ENCODE peak calls at places on chromosome 13, in five cellular contexts. One of them, this sample, is unnamed.

GRCh38 chr13:51844862-51845573 is at the start of gene TMEM272:
- DNase-seq in CD4-positive, alpha-beta memory T cell: peak; percentile 51
- DNase-seq in fibroblast of pulmonary artery: peak; percentile 45
- DNase-seq in aorta: peak; percentile 83
- DNase-seq in cardiac muscle cell: peak; percentile 60
- DNase-seq in this sample: no peak

GRCh38 chr13:39186205-39186880 is 148.1 kb downstream of the NHLRC3 start:
- DNase-seq in aorta: no peak
- DNase-seq in cardiac muscle cell: no peak
- DNase-seq in CD4-positive, alpha-beta memory T cell: no peak
- DNase-seq in fibroblast of pulmonary artery: no peak
- DNase-seq in this sample: no peak

GRCh38 chr13:67128148-67128547 is 102.0 kb downstream of the PCDH9 start:
- DNase-seq in fibroblast of pulmonary artery: no peak
- DNase-seq in cardiac muscle cell: no peak
- DNase-seq in CD4-positive, alpha-beta memory T cell: no peak
- DNase-seq in aorta: no peak
- DNase-seq in this sample: no peak

GRCh38 chr13:92677571-92677970 is 549.0 kb upstream of the GPC6 start:
- DNase-seq in CD4-positive, alpha-beta memory T cell: no peak
- DNase-seq in fibroblast of pulmonary artery: no peak
- DNase-seq in aorta: no peak
- DNase-seq in cardiac muscle cell: no peak
- DNase-seq in this sample: no peak

GRCh38 chr13:44196186-44196751 is 177.4 kb upstream of the SERP2 start:
- DNase-seq in CD4-positive, alpha-beta memory T cell: no peak
- DNase-seq in cardiac muscle cell: no peak
- DNase-seq in aorta: no peak
- DNase-seq in fibroblast of pulmonary artery: no peak
- DNase-seq in this sample: no peak

GRCh38 chr13:60260440-60260839 is 96.7 kb upstream of the DIAPH3 start:
- DNase-seq in aorta: no peak
- DNase-seq in fibroblast of pulmonary artery: no peak
- DNase-seq in CD4-positive, alpha-beta memory T cell: no peak
- DNase-seq in cardiac muscle cell: no peak
- DNase-seq in this sample: peak; percentile 16

GRCh38 chr13:51797664-51798488 is 6.1 kb downstream of the DHRS12 start:
- DNase-seq in cardiac muscle cell: peak; percentile 67
- DNase-seq in fibroblast of pulmonary artery: peak; percentile 75
- DNase-seq in aorta: no peak
- DNase-seq in CD4-positive, alpha-beta memory T cell: peak; percentile 81
- DNase-seq in this sample: peak; percentile 64

GRCh38 chr13:50685491-50685890 is 158.0 kb downstream of the DLEU7 start:
- DNase-seq in CD4-positive, alpha-beta memory T cell: no peak
- DNase-seq in cardiac muscle cell: peak; percentile 57
- DNase-seq in fibroblast of pulmonary artery: peak; percentile 62
- DNase-seq in aorta: peak; percentile 86
- DNase-seq in this sample: peak; percentile 50

GRCh38 chr13:27583645-27584044 is 36.7 kb downstream of the LNX2 start:
- DNase-seq in aorta: no peak
- DNase-seq in fibroblast of pulmonary artery: peak; percentile 31
- DNase-seq in cardiac muscle cell: peak; percentile 41
- DNase-seq in CD4-positive, alpha-beta memory T cell: no peak
- DNase-seq in this sample: peak; percentile 60

GRCh38 chr13:26881154-26881553 is 120.6 kb upstream of the GPR12 start:
- DNase-seq in cardiac muscle cell: peak; percentile 72
- DNase-seq in fibroblast of pulmonary artery: peak; percentile 41
- DNase-seq in CD4-positive, alpha-beta memory T cell: no peak
- DNase-seq in aorta: no peak
- DNase-seq in this sample: no peak

GRCh38 chr13:19685034-19685433 is 51.6 kb downstream of the MPHOSPH8 start:
- DNase-seq in fibroblast of pulmonary artery: no peak
- DNase-seq in aorta: no peak
- DNase-seq in cardiac muscle cell: no peak
- DNase-seq in CD4-positive, alpha-beta memory T cell: no peak
- DNase-seq in this sample: no peak

GRCh38 chr13:93144031-93144430 is 82.6 kb upstream of the GPC6 start:
- DNase-seq in cardiac muscle cell: no peak
- DNase-seq in aorta: no peak
- DNase-seq in fibroblast of pulmonary artery: no peak
- DNase-seq in CD4-positive, alpha-beta memory T cell: no peak
- DNase-seq in this sample: no peak

GRCh38 chr13:49711218-49711863 is 20.1 kb upstream of the EBPL start:
- DNase-seq in fibroblast of pulmonary artery: peak; percentile 83
- DNase-seq in CD4-positive, alpha-beta memory T cell: no peak
- DNase-seq in aorta: no peak
- DNase-seq in cardiac muscle cell: peak; percentile 79
- DNase-seq in this sample: no peak

GRCh38 chr13:39133781-39134180 is 95.5 kb downstream of the NHLRC3 start:
- DNase-seq in cardiac muscle cell: no peak
- DNase-seq in fibroblast of pulmonary artery: no peak
- DNase-seq in CD4-positive, alpha-beta memory T cell: no peak
- DNase-seq in aorta: no peak
- DNase-seq in this sample: no peak

GRCh38 chr13:50085063-50085462 is 69.8 kb downstream of the KCNRG start:
- DNase-seq in CD4-positive, alpha-beta memory T cell: no peak
- DNase-seq in fibroblast of pulmonary artery: peak; percentile 68
- DNase-seq in cardiac muscle cell: peak; percentile 67
- DNase-seq in aorta: no peak
- DNase-seq in this sample: no peak

GRCh38 chr13:85287528-85287927 is 511.7 kb downstream of the SLITRK6 start:
- DNase-seq in aorta: no peak
- DNase-seq in fibroblast of pulmonary artery: no peak
- DNase-seq in CD4-positive, alpha-beta memory T cell: no peak
- DNase-seq in cardiac muscle cell: no peak
- DNase-seq in this sample: no peak

GRCh38 chr13:112346173-112346898 is 29.8 kb upstream of the SPACA7 start:
- DNase-seq in cardiac muscle cell: no peak
- DNase-seq in CD4-positive, alpha-beta memory T cell: no peak
- DNase-seq in fibroblast of pulmonary artery: no peak
- DNase-seq in aorta: no peak
- DNase-seq in this sample: no peak

GRCh38 chr13:76016799-76017198 is 380.7 kb downstream of the LMO7 start:
- DNase-seq in fibroblast of pulmonary artery: peak; percentile 46
- DNase-seq in aorta: no peak
- DNase-seq in CD4-positive, alpha-beta memory T cell: no peak
- DNase-seq in cardiac muscle cell: peak; percentile 40
- DNase-seq in this sample: peak; percentile 20

GRCh38 chr13:43077906-43078305 is 54.5 kb downstream of the DNAJC15 start:
- DNase-seq in aorta: no peak
- DNase-seq in fibroblast of pulmonary artery: peak; percentile 24
- DNase-seq in CD4-positive, alpha-beta memory T cell: no peak
- DNase-seq in cardiac muscle cell: no peak
- DNase-seq in this sample: no peak

GRCh38 chr13:96532804-96533203 is 442.9 kb downstream of the HS6ST3 start:
- DNase-seq in fibroblast of pulmonary artery: no peak
- DNase-seq in CD4-positive, alpha-beta memory T cell: no peak
- DNase-seq in aorta: no peak
- DNase-seq in cardiac muscle cell: no peak
- DNase-seq in this sample: no peak

GRCh38 chr13:30526612-30527217 is 61.0 kb upstream of the HMGB1 start:
- DNase-seq in fibroblast of pulmonary artery: peak; percentile 6
- DNase-seq in aorta: no peak
- DNase-seq in CD4-positive, alpha-beta memory T cell: no peak
- DNase-seq in cardiac muscle cell: peak; percentile 41
- DNase-seq in this sample: no peak

GRCh38 chr13:44755872-44756271 is 179.7 kb upstream of the TSC22D1 start:
- DNase-seq in aorta: no peak
- DNase-seq in fibroblast of pulmonary artery: peak; percentile 53
- DNase-seq in CD4-positive, alpha-beta memory T cell: no peak
- DNase-seq in cardiac muscle cell: peak; percentile 58
- DNase-seq in this sample: no peak

GRCh38 chr13:41622545-41623429 is 165.4 kb downstream of the RGCC start:
- DNase-seq in CD4-positive, alpha-beta memory T cell: no peak
- DNase-seq in aorta: no peak
- DNase-seq in fibroblast of pulmonary artery: peak; percentile 61
- DNase-seq in cardiac muscle cell: peak; percentile 38
- DNase-seq in this sample: peak; percentile 27

GRCh38 chr13:65943024-65943423 is 1287.1 kb downstream of the PCDH9 start:
- DNase-seq in CD4-positive, alpha-beta memory T cell: no peak
- DNase-seq in aorta: no peak
- DNase-seq in cardiac muscle cell: peak; percentile 68
- DNase-seq in fibroblast of pulmonary artery: peak; percentile 72
- DNase-seq in this sample: no peak

GRCh38 chr13:109939838-109940237 is 153.5 kb upstream of the IRS2 start:
- DNase-seq in CD4-positive, alpha-beta memory T cell: no peak
- DNase-seq in cardiac muscle cell: no peak
- DNase-seq in fibroblast of pulmonary artery: no peak
- DNase-seq in aorta: no peak
- DNase-seq in this sample: no peak

GRCh38 chr13:112626761-112627160 is 38.8 kb upstream of the TUBGCP3 start:
- DNase-seq in CD4-positive, alpha-beta memory T cell: no peak
- DNase-seq in cardiac muscle cell: no peak
- DNase-seq in fibroblast of pulmonary artery: no peak
- DNase-seq in aorta: no peak
- DNase-seq in this sample: no peak

GRCh38 chr13:113125506-113126264 is 3.1 kb downstream of the F10 start:
- DNase-seq in CD4-positive, alpha-beta memory T cell: no peak
- DNase-seq in cardiac muscle cell: no peak
- DNase-seq in fibroblast of pulmonary artery: no peak
- DNase-seq in aorta: peak; percentile 57
- DNase-seq in this sample: no peak

GRCh38 chr13:107450931-107451330 is 764.4 kb downstream of the LIG4 start:
- DNase-seq in cardiac muscle cell: peak; percentile 96
- DNase-seq in CD4-positive, alpha-beta memory T cell: no peak
- DNase-seq in fibroblast of pulmonary artery: peak; percentile 92
- DNase-seq in aorta: peak; percentile 85
- DNase-seq in this sample: no peak

GRCh38 chr13:39012608-39013007 is 22.0 kb upstream of the STOML3 start:
- DNase-seq in fibroblast of pulmonary artery: no peak
- DNase-seq in cardiac muscle cell: no peak
- DNase-seq in CD4-positive, alpha-beta memory T cell: no peak
- DNase-seq in aorta: no peak
- DNase-seq in this sample: no peak

GRCh38 chr13:42181381-42181953 is 90.5 kb upstream of the AKAP11 start:
- DNase-seq in cardiac muscle cell: peak; percentile 6
- DNase-seq in CD4-positive, alpha-beta memory T cell: no peak
- DNase-seq in fibroblast of pulmonary artery: no peak
- DNase-seq in aorta: no peak
- DNase-seq in this sample: no peak

GRCh38 chr13:106063591-106064308 is 471.7 kb downstream of the EFNB2 start:
- DNase-seq in cardiac muscle cell: peak; percentile 43
- DNase-seq in CD4-positive, alpha-beta memory T cell: no peak
- DNase-seq in fibroblast of pulmonary artery: peak; percentile 42
- DNase-seq in aorta: no peak
- DNase-seq in this sample: no peak

DNA sequence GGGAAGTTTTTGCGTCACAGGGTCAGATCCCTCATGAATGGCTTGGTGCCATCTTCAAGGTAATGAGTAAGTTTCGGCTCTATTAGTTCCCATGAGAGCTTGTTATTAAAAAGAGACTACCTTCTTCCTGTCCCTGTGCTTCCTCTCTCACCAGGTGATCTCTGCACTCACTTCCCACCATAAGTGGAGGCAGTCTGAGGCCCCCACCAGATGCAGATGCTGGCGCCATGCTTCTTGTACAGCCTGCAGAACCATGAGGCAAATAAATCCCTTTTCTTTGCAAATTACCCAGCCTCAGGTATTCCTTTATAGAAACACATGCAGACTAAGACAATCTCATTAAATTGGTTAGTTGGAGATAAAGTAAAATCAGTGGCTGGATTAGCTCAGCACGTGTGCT is 75.6 kb upstream of the RFC3 start:
- DNase-seq in cardiac muscle cell: no peak
- DNase-seq in aorta: no peak
- DNase-seq in fibroblast of pulmonary artery: no peak
- DNase-seq in CD4-positive, alpha-beta memory T cell: no peak
- DNase-seq in this sample: no peak
- H3K4me3 ChIP-seq in cardiac muscle cell: no peak overlapping the region
- H3K4me3 ChIP-seq in aorta: no peak overlapping the region
- H3K4me3 ChIP-seq in fibroblast of pulmonary artery: no peak overlapping the region
- H3K4me3 ChIP-seq in CD4-positive, alpha-beta memory T cell: no peak overlapping the region
- H3K4me3 ChIP-seq in this sample: no peak overlapping the region

DNA sequence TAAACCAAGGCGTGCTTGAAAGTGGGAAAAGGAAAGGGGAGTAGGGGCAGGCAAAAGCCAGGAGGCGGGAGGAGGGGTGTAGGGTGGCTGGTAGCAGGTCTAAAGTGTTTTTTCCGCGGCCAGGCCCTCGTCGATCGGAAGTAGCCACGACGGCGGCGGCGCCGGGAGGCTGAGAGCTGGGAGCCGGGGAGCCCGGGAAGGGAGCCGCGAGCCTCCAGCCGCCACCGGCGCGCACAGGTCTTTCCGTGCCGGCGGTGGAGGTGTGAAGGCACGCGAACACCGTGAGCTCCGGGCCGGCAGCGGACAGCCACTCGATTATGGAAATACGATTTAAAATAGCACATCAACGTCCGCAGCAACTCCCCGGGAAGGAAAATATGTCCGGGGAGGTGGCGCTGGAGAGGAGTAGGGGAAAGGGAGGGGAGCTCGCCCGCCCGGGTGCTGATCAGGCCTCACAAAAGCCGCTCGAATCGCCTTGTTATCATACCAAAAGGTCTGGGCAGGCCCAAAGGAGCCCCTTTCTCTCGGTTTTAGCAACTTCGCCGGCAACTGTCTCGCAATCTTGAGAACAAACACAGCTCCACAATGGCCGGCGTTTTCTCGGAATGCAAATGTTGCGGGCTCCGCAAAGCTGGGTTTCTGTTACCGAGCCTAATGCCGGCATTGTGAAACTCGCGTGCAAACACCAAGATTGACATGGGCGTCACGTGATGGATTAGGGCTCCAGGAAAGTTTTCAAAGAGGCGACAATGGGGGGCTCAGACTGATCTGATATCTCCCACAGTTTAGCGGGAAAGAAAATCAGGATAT is 2.9 kb upstream of the PCDH8 start:
- DNase-seq in fibroblast of pulmonary artery: peak; percentile 19
- DNase-seq in cardiac muscle cell: peak; percentile 49
- DNase-seq in aorta: peak; percentile 79
- DNase-seq in CD4-positive, alpha-beta memory T cell: no peak
- DNase-seq in this sample: no peak
- H3K4me3 ChIP-seq in fibroblast of pulmonary artery: peak overlapping the region; percentile 59
- H3K4me3 ChIP-seq in cardiac muscle cell: peak overlapping the region; percentile 39
- H3K4me3 ChIP-seq in aorta: peak overlapping the region; percentile 77
- H3K4me3 ChIP-seq in CD4-positive, alpha-beta memory T cell: peak overlapping the region; percentile 27
- H3K4me3 ChIP-seq in this sample: no peak overlapping the region

DNA sequence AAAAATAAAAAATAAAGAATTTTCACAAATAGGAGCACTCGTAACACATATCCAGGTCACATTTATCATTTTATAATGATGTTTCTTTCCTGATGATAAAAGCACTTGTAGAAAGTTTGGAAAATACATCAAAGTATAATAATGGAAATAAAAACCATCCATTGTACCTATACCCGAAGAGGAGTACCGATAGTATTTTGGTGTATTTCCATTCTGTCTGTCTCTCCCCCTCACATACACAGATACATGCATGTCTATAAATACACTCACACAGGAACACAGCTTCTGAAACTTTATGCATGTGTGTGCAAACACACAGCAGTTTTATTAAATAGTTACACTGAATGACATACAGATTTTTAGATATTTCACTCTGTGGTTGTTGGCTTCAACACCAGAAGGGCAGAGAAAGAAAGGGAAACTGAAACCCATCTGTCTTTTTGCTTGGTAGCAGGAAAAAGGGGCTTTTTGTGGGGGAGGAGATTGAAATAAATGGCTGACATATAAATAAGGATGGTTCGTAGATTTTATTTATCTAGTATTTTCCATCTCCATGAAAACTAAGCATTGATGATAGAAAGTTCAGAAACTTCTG is 114.8 kb downstream of the LRCH1 start:
- DNase-seq in fibroblast of pulmonary artery: peak; percentile 38
- DNase-seq in cardiac muscle cell: peak; percentile 40
- DNase-seq in CD4-positive, alpha-beta memory T cell: peak; percentile 39
- DNase-seq in aorta: no peak
- DNase-seq in this sample: no peak
- H3K4me3 ChIP-seq in fibroblast of pulmonary artery: peak overlapping the region; percentile 52
- H3K4me3 ChIP-seq in cardiac muscle cell: no peak overlapping the region
- H3K4me3 ChIP-seq in CD4-positive, alpha-beta memory T cell: peak overlapping the region; percentile 67
- H3K4me3 ChIP-seq in aorta: no peak overlapping the region
- H3K4me3 ChIP-seq in this sample: no peak overlapping the region

GRCh38 chr13:94712287-94712811 is at the start of gene SOX21:
- DNase-seq in CD4-positive, alpha-beta memory T cell: no peak
- DNase-seq in cardiac muscle cell: no peak
- DNase-seq in fibroblast of pulmonary artery: no peak
- DNase-seq in aorta: no peak
- DNase-seq in this sample: no peak
- H3K4me3 ChIP-seq in CD4-positive, alpha-beta memory T cell: no peak within 1 kb of the TSS
- H3K4me3 ChIP-seq in cardiac muscle cell: peak within 1 kb of the TSS; percentile 41
- H3K4me3 ChIP-seq in fibroblast of pulmonary artery: no peak within 1 kb of the TSS
- H3K4me3 ChIP-seq in aorta: peak within 1 kb of the TSS; percentile 29
- H3K4me3 ChIP-seq in this sample: no peak within 1 kb of the TSS